ENCODE peak calls at places on chromosomes 2 and 18, in five cellular contexts. W is dermis blood vessel endothelial cell, T is NCI-H774, F is RPMI7951, I is iPS-NIHi11. J is an unnamed sample.

GRCh38 chr2:121638333-121638732 is 10.9 kb downstream of the CLASP1 start:
- DNase-seq in W (no peak), T (no peak), F (no peak), I (no peak), J (no peak)

GRCh38 chr2:174574657-174575056 is 22.9 kb downstream of the WIPF1 start:
- DNase-seq in W (no peak), T (peak), F (no peak), I (no peak), J (peak)

GRCh38 chr2:152729844-152730243 is 11.4 kb downstream of the ARL6IP6 start:
- DNase-seq in W (no peak), T (no peak), F (no peak), I (no peak), J (no peak)

GRCh38 chr2:67524236-67524635 is 127.1 kb downstream of the ETAA1 start:
- DNase-seq in W (peak), T (no peak), F (peak), I (no peak), J (no peak)

GRCh38 chr2:191910518-191910917 is 63.6 kb upstream of the CAVIN2 start:
- DNase-seq in W (peak), T (no peak), F (peak), I (no peak), J (no peak)

GRCh38 chr2:217990791-217991465 is 11.9 kb downstream of the TNS1 start:
- DNase-seq in W (no peak), T (no peak), F (no peak), I (no peak), J (no peak)

GRCh38 chr18:31772699-31773098 is 12.0 kb upstream of the SLC25A52 start:
- DNase-seq in W (no peak), T (no peak), F (no peak), I (no peak), J (no peak)

GRCh38 chr2:38443021-38443541 is 66.0 kb upstream of the ATL2 start:
- DNase-seq in W (no peak), T (no peak), F (peak), I (no peak), J (no peak)

GRCh38 chr2:239241431-239241830 is 159.4 kb downstream of the HDAC4 start:
- DNase-seq in W (no peak), T (no peak), F (no peak), I (no peak), J (no peak)

GRCh38 chr2:101111917-101112771 is 39.0 kb downstream of the TBC1D8 start:
- DNase-seq in W (no peak), T (no peak), F (peak), I (no peak), J (no peak)

GRCh38 chr2:161416294-161416632 is at the start of gene TBR1:
- DNase-seq in W (no peak), T (no peak), F (no peak), I (no peak), J (no peak)

J was measured in NCI-H748 treated with DMSO at 0.1 percent for 48 hours.